ENCODE peak calls at places on chromosomes 3 and 15, in six cellular contexts. I, G, Q, W, S and Y are unnamed samples.

GRCh38 chr15:79179108-79179561 is 88.6 kb upstream of the RASGRF1 start:
- DNase-seq in I (peak), G (no peak), Q (no peak), S (peak), W (no peak), Y (no peak)

GRCh38 chr3:81245043-81245442 is 516.4 kb downstream of the GBE1 start:
- DNase-seq in S (no peak), G (no peak), W (no peak), Q (no peak), I (peak), Y (no peak)

GRCh38 chr3:107067421-107067820 is 309.8 kb upstream of the CCDC54 start:
- DNase-seq in W (no peak), I (no peak), Q (no peak), S (no peak), G (no peak), Y (no peak)

GRCh38 chr15:76217029-76217866 is 94.0 kb downstream of the ETFA start:
- DNase-seq in S (peak), G (no peak), I (peak), W (no peak), Q (no peak), Y (no peak)

GRCh38 chr3:138118863-138119766 is 3.7 kb upstream of the DZIP1L start:
- DNase-seq in I (peak), S (peak), W (peak), G (peak), Q (peak), Y (peak)

GRCh38 chr3:17207979-17208378 is 323.2 kb downstream of the PLCL2 start:
- DNase-seq in Q (no peak), W (no peak), S (no peak), G (no peak), I (no peak), Y (no peak)

GRCh38 chr3:66138336-66139234 is 82.2 kb upstream of the SLC25A26 start:
- DNase-seq in G (peak), W (peak), S (peak), Q (peak), I (peak), Y (peak)

GRCh38 chr3:181916018-181916417 is 204.3 kb downstream of the SOX2 start:
- DNase-seq in Q (no peak), I (no peak), W (no peak), G (no peak), S (no peak), Y (no peak)

GRCh38 chr3:172180473-172180872 is 141.1 kb downstream of the FNDC3B start:
- DNase-seq in G (no peak), I (no peak), W (no peak), S (no peak), Q (no peak), Y (no peak)

GRCh38 chr3:13650210-13651056 is 101.5 kb downstream of the FBLN2 start:
- DNase-seq in W (peak), S (peak), G (peak), Q (peak), I (peak), Y (peak)

GRCh38 chr3:46895204-46895660 is 17.7 kb downstream of the PTH1R start:
- DNase-seq in I (peak), W (no peak), Q (peak), S (peak), G (peak), Y (peak)

GRCh38 chr15:40439461-40440299 is 1.1 kb upstream of the BAHD1 start:
- DNase-seq in G (peak), W (peak), I (no peak), S (peak), Q (peak), Y (peak)

GRCh38 chr15:58302832-58303231 is 129.0 kb upstream of the LIPC start:
- DNase-seq in W (no peak), I (no peak), S (no peak), Q (no peak), G (no peak), Y (no peak)

GRCh38 chr3:186118692-186119091 is 9.8 kb upstream of the ETV5 start:
- DNase-seq in G (no peak), S (no peak), Q (no peak), W (no peak), I (no peak), Y (no peak)

GRCh38 chr3:81743096-81744025 is 18.1 kb downstream of the GBE1 start:
- DNase-seq in I (peak), S (peak), W (no peak), G (no peak), Q (no peak), Y (no peak)

GRCh38 chr3:17808994-17809393 is 66.6 kb upstream of the TBC1D5 start:
- DNase-seq in Q (no peak), I (peak), W (no peak), S (peak), G (no peak), Y (no peak)

GRCh38 chr3:4343258-4343657 is 40.1 kb downstream of the SETMAR start:
- DNase-seq in W (no peak), Q (no peak), I (no peak), G (no peak), S (peak), Y (no peak)

GRCh38 chr15:38894260-38894948 is 329.8 kb upstream of the RASGRP1 start:
- DNase-seq in Q (no peak), G (no peak), S (peak), I (peak), W (no peak), Y (no peak)

GRCh38 chr3:14511623-14511965 is 28.5 kb downstream of the GRIP2 start:
- DNase-seq in Q (no peak), W (peak), G (no peak), S (no peak), I (no peak), Y (no peak)

GRCh38 chr15:61871926-61872522 is 188.2 kb downstream of the VPS13C start:
- DNase-seq in S (peak), W (no peak), G (no peak), I (peak), Q (no peak), Y (peak)

GRCh38 chr15:40443846-40444245 is 3.1 kb downstream of the BAHD1 start:
- DNase-seq in Q (no peak), S (no peak), W (no peak), G (no peak), I (no peak), Y (no peak)

GRCh38 chr15:60673918-60674558 is 195.1 kb upstream of the ICE2 start:
- DNase-seq in G (peak), Q (no peak), S (peak), I (peak), W (no peak), Y (no peak)

GRCh38 chr3:161423911-161424522 is 52.7 kb upstream of the SPTSSB start:
- DNase-seq in W (no peak), I (peak), S (peak), Q (no peak), G (no peak), Y (peak)

GRCh38 chr15:74265046-74265639 is 29.0 kb downstream of the CCDC33 start:
- DNase-seq in S (peak), G (no peak), Q (peak), W (no peak), I (peak), Y (peak)

GRCh38 chr3:47661121-47661752 is 82.6 kb upstream of the CSPG5 start:
- DNase-seq in G (peak), I (peak), S (peak), W (peak), Q (no peak), Y (no peak)

GRCh38 chr3:194967126-194968117 is 281.7 kb downstream of the FAM43A start:
- DNase-seq in I (peak), W (no peak), G (no peak), S (no peak), Q (no peak), Y (no peak)

GRCh38 chr15:61849446-61849845 is 210.8 kb downstream of the VPS13C start:
- DNase-seq in S (no peak), W (no peak), Q (no peak), I (no peak), G (no peak), Y (no peak)

GRCh38 chr15:28904023-28904422 is 18.2 kb downstream of the APBA2 start:
- DNase-seq in W (peak), S (no peak), Q (no peak), G (no peak), I (no peak), Y (no peak)

GRCh38 chr3:126406389-126407296 is 11.9 kb downstream of the CFAP100 start:
- DNase-seq in S (no peak), Q (no peak), W (no peak), I (no peak), G (no peak), Y (no peak)

GRCh38 chr3:56694852-56695563 is 11.9 kb upstream of the TASOR start:
- DNase-seq in I (no peak), S (no peak), G (no peak), Q (no peak), W (no peak), Y (no peak)

GRCh38 chr3:126781406-126781805 is 77.4 kb downstream of the CHCHD6 start:
- DNase-seq in Q (no peak), G (no peak), I (no peak), S (no peak), W (no peak), Y (no peak)

GRCh38 chr3:170802164-170803151 is 67.5 kb downstream of the RPL22L1 start:
- DNase-seq in I (peak), G (no peak), W (no peak), S (peak), Q (no peak), Y (no peak)

GRCh38 chr15:62742409-62743171 is 300.0 kb upstream of the TPM1 start:
- DNase-seq in I (peak), Q (peak), W (no peak), S (peak), G (peak), Y (peak)

GRCh38 chr15:74889390-74889881 is 406 bp upstream of the MPI start:
- DNase-seq in I (peak), G (no peak), Q (peak), W (peak), S (peak), Y (no peak)

GRCh38 chr15:100863406-100864198 is 16.0 kb upstream of the ALDH1A3 start:
- DNase-seq in I (peak), Q (no peak), S (no peak), W (peak), G (no peak), Y (no peak)

GRCh38 chr3:108437439-108437838 is 73.0 kb downstream of the MYH15 start:
- DNase-seq in G (peak), Q (no peak), I (no peak), W (no peak), S (peak), Y (no peak)

GRCh38 chr15:68022061-68022460 is 32.1 kb upstream of the PIAS1 start:
- DNase-seq in G (no peak), I (no peak), Q (no peak), W (no peak), S (no peak), Y (no peak)

GRCh38 chr3:188082040-188082439 is 71.9 kb upstream of the LPP start:
- DNase-seq in Q (no peak), S (no peak), G (no peak), W (no peak), I (peak), Y (no peak)

GRCh38 chr3:155325263-155325835 is 31.9 kb upstream of the STRIT1 start:
- DNase-seq in G (peak), I (peak), S (no peak), W (no peak), Q (peak), Y (no peak)
- TF ChIP-seq CTCF in G (no peak), I (no peak), S (no peak), W (no peak), Q (no peak), Y (no peak)

GRCh38 chr15:52673734-52674133 is 5.5 kb downstream of the ATOSA start:
- DNase-seq in G (no peak), I (no peak), S (no peak), Q (no peak), W (no peak), Y (no peak)
- TF ChIP-seq CTCF in G (no peak), I (no peak), S (no peak), Q (no peak), W (no peak), Y (no peak)

DNA sequence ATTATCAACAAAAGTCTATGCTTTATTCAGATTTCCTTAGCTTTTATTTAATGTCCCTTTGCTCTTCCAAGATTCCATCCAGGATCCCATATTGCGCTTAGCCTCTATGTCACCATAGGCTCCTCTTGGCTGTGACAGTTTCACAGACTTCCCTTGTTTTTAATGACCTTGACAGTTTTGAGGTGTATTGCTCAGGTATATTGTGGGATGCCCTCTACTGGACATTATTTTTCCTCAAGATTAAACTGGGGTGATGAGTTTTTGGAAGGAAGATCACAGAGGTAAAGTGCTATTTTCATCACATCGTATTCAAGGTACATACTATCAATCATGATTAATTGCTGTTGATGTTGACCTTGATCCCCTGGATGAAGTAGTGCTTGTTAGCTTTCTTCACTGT is 99.1 kb upstream of the SMAD3 start:
- DNase-seq in Q (no peak), S (peak), G (no peak), W (no peak), I (no peak), Y (no peak)
- TF ChIP-seq CTCF in Q (no peak), S (peak), G (no peak), W (no peak), I (no peak), Y (no peak)

GRCh38 chr3:184299488-184300376 is 691 bp downstream of the PSMD2 start:
- DNase-seq in W (no peak), I (peak), Q (no peak), S (peak), G (no peak), Y (no peak)

GRCh38 chr3:184300377-184300717 is 1.3 kb downstream of the PSMD2 start:
- DNase-seq in Q (no peak), I (peak), W (no peak), G (no peak), S (peak), Y (no peak)

GRCh38 chr3:184308744-184309143 is 5.7 kb upstream of the EIF4G1 start:
- DNase-seq in W (no peak), I (no peak), Q (no peak), S (no peak), G (no peak), Y (no peak)

GRCh38 chr3:184306573-184306972 is 7.5 kb downstream of the PSMD2 start:
- DNase-seq in W (no peak), I (no peak), S (no peak), G (no peak), Q (no peak), Y (no peak)

GRCh38 chr3:184305577-184305976 is 6.5 kb downstream of the PSMD2 start:
- DNase-seq in I (peak), Q (no peak), W (no peak), G (no peak), S (peak), Y (no peak)
- TF ChIP-seq CTCF in I (peak), Q (no peak), W (no peak), G (peak), S (peak), Y (no peak)

DNA sequence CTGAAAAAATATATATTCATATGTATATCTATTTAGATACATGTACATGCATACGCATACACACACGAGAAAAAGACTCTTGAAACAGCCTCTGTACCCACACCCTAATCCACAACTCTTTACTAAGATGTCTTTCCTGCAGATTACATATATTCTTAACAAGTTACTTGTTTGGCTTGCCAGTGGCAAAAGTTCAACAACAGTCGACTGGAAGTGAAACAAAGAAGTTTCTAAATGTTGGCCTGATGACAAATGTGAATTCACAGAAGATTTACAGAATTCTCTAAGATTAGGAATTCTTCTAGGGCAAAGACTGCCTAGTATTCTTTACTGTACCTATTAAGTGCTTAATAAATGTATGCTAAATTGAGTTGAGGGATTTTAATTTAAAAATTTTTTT is 116.8 kb downstream of the CDIN1 start:
- DNase-seq in S (no peak), W (no peak), Q (no peak), I (no peak), G (no peak), Y (no peak)
- TF ChIP-seq CTCF in S (no peak), W (no peak), Q (no peak), I (no peak), G (no peak), Y (no peak)

GRCh38 chr3:151210676-151211381 is 7.8 kb upstream of the GPR171 start:
- DNase-seq in G (no peak), Q (no peak), S (no peak), W (no peak), I (peak), Y (peak)
- TF ChIP-seq CTCF in G (no peak), Q (no peak), S (no peak), W (no peak), I (peak), Y (no peak)

GRCh38 chr3:141561426-141562034 is 74.7 kb downstream of the RASA2 start:
- DNase-seq in Q (no peak), G (no peak), S (peak), W (no peak), I (peak), Y (peak)
- TF ChIP-seq CTCF in Q (peak), G (peak), S (peak), W (peak), I (peak), Y (peak)